ENCODE peak calls at places on chromosomes 3 and 15, in six cellular contexts. One of them, this sample, is unnamed.

GRCh38 chr3:63228677-63229076 is 49.4 kb upstream of the SYNPR start:
- DNase-seq in AG09309: peak
- DNase-seq in left ventricle myocardium superior: no peak
- DNase-seq in NCI-H1092: peak
- DNase-seq in upper lobe of right lung: no peak
- DNase-seq in stimulated activated CD4-positive, alpha-beta T cell treated with anti-CD3 and anti-CD28 coated beads, Interleukin-1b, Interleukin-23, amount 100 ng/mL, for 24 hours: no peak
- DNase-seq in this sample: peak

GRCh38 chr3:141878812-141879211 is 2.4 kb downstream of the ATP1B3 start:
- DNase-seq in AG09309: no peak
- DNase-seq in NCI-H1092: no peak
- DNase-seq in left ventricle myocardium superior: no peak
- DNase-seq in upper lobe of right lung: no peak
- DNase-seq in stimulated activated CD4-positive, alpha-beta T cell treated with anti-CD3 and anti-CD28 coated beads, Interleukin-1b, Interleukin-23, amount 100 ng/mL, for 24 hours: no peak
- DNase-seq in this sample: no peak

GRCh38 chr3:24344784-24345439 is 149.7 kb downstream of the THRB start:
- DNase-seq in stimulated activated CD4-positive, alpha-beta T cell treated with anti-CD3 and anti-CD28 coated beads, Interleukin-1b, Interleukin-23, amount 100 ng/mL, for 24 hours: no peak
- DNase-seq in AG09309: no peak
- DNase-seq in upper lobe of right lung: no peak
- DNase-seq in left ventricle myocardium superior: no peak
- DNase-seq in NCI-H1092: no peak
- DNase-seq in this sample: no peak

GRCh38 chr3:172078244-172078643 is 38.9 kb downstream of the FNDC3B start:
- DNase-seq in NCI-H1092: no peak
- DNase-seq in left ventricle myocardium superior: no peak
- DNase-seq in AG09309: no peak
- DNase-seq in upper lobe of right lung: no peak
- DNase-seq in stimulated activated CD4-positive, alpha-beta T cell treated with anti-CD3 and anti-CD28 coated beads, Interleukin-1b, Interleukin-23, amount 100 ng/mL, for 24 hours: no peak
- DNase-seq in this sample: no peak

GRCh38 chr3:171417813-171418212 is 42.4 kb downstream of the TNIK start:
- DNase-seq in upper lobe of right lung: no peak
- DNase-seq in AG09309: peak
- DNase-seq in left ventricle myocardium superior: no peak
- DNase-seq in NCI-H1092: no peak
- DNase-seq in stimulated activated CD4-positive, alpha-beta T cell treated with anti-CD3 and anti-CD28 coated beads, Interleukin-1b, Interleukin-23, amount 100 ng/mL, for 24 hours: no peak
- DNase-seq in this sample: no peak

GRCh38 chr3:132406587-132406986 is 10.7 kb upstream of the DNAJC13 start:
- DNase-seq in AG09309: no peak
- DNase-seq in upper lobe of right lung: no peak
- DNase-seq in stimulated activated CD4-positive, alpha-beta T cell treated with anti-CD3 and anti-CD28 coated beads, Interleukin-1b, Interleukin-23, amount 100 ng/mL, for 24 hours: no peak
- DNase-seq in NCI-H1092: no peak
- DNase-seq in left ventricle myocardium superior: no peak
- DNase-seq in this sample: no peak

GRCh38 chr3:45623434-45623833 is 28.9 kb downstream of the LIMD1 start:
- DNase-seq in NCI-H1092: no peak
- DNase-seq in upper lobe of right lung: peak
- DNase-seq in left ventricle myocardium superior: no peak
- DNase-seq in stimulated activated CD4-positive, alpha-beta T cell treated with anti-CD3 and anti-CD28 coated beads, Interleukin-1b, Interleukin-23, amount 100 ng/mL, for 24 hours: no peak
- DNase-seq in AG09309: no peak
- DNase-seq in this sample: no peak

GRCh38 chr15:78182821-78183220 is 33.7 kb downstream of the IDH3A start:
- DNase-seq in left ventricle myocardium superior: no peak
- DNase-seq in AG09309: no peak
- DNase-seq in stimulated activated CD4-positive, alpha-beta T cell treated with anti-CD3 and anti-CD28 coated beads, Interleukin-1b, Interleukin-23, amount 100 ng/mL, for 24 hours: no peak
- DNase-seq in NCI-H1092: no peak
- DNase-seq in upper lobe of right lung: no peak
- DNase-seq in this sample: no peak

GRCh38 chr3:5232570-5232969 is 45.1 kb downstream of the EDEM1 start:
- DNase-seq in left ventricle myocardium superior: no peak
- DNase-seq in NCI-H1092: no peak
- DNase-seq in upper lobe of right lung: no peak
- DNase-seq in AG09309: no peak
- DNase-seq in stimulated activated CD4-positive, alpha-beta T cell treated with anti-CD3 and anti-CD28 coated beads, Interleukin-1b, Interleukin-23, amount 100 ng/mL, for 24 hours: no peak
- DNase-seq in this sample: no peak

GRCh38 chr3:171335559-171335958 is 124.6 kb downstream of the TNIK start:
- DNase-seq in upper lobe of right lung: no peak
- DNase-seq in left ventricle myocardium superior: no peak
- DNase-seq in stimulated activated CD4-positive, alpha-beta T cell treated with anti-CD3 and anti-CD28 coated beads, Interleukin-1b, Interleukin-23, amount 100 ng/mL, for 24 hours: no peak
- DNase-seq in AG09309: no peak
- DNase-seq in NCI-H1092: no peak
- DNase-seq in this sample: no peak

GRCh38 chr3:63880653-63881052 is 17.0 kb downstream of the ATXN7 start:
- DNase-seq in left ventricle myocardium superior: no peak
- DNase-seq in upper lobe of right lung: no peak
- DNase-seq in AG09309: no peak
- DNase-seq in NCI-H1092: no peak
- DNase-seq in stimulated activated CD4-positive, alpha-beta T cell treated with anti-CD3 and anti-CD28 coated beads, Interleukin-1b, Interleukin-23, amount 100 ng/mL, for 24 hours: no peak
- DNase-seq in this sample: no peak

GRCh38 chr3:158105710-158106438 is at the start of gene SHOX2:
- DNase-seq in NCI-H1092: no peak
- DNase-seq in left ventricle myocardium superior: peak
- DNase-seq in AG09309: no peak
- DNase-seq in stimulated activated CD4-positive, alpha-beta T cell treated with anti-CD3 and anti-CD28 coated beads, Interleukin-1b, Interleukin-23, amount 100 ng/mL, for 24 hours: no peak
- DNase-seq in upper lobe of right lung: peak
- DNase-seq in this sample: no peak

GRCh38 chr3:129033151-129033550 is 27.4 kb upstream of the GP9 start:
- DNase-seq in NCI-H1092: no peak
- DNase-seq in stimulated activated CD4-positive, alpha-beta T cell treated with anti-CD3 and anti-CD28 coated beads, Interleukin-1b, Interleukin-23, amount 100 ng/mL, for 24 hours: no peak
- DNase-seq in upper lobe of right lung: no peak
- DNase-seq in AG09309: no peak
- DNase-seq in left ventricle myocardium superior: no peak
- DNase-seq in this sample: no peak

GRCh38 chr3:170750478-170750830 is 119.5 kb downstream of the RPL22L1 start:
- DNase-seq in left ventricle myocardium superior: no peak
- DNase-seq in upper lobe of right lung: no peak
- DNase-seq in AG09309: no peak
- DNase-seq in stimulated activated CD4-positive, alpha-beta T cell treated with anti-CD3 and anti-CD28 coated beads, Interleukin-1b, Interleukin-23, amount 100 ng/mL, for 24 hours: no peak
- DNase-seq in NCI-H1092: no peak
- DNase-seq in this sample: no peak

GRCh38 chr3:187935623-187936156 is 190.4 kb upstream of the BCL6 start:
- DNase-seq in left ventricle myocardium superior: no peak
- DNase-seq in upper lobe of right lung: no peak
- DNase-seq in stimulated activated CD4-positive, alpha-beta T cell treated with anti-CD3 and anti-CD28 coated beads, Interleukin-1b, Interleukin-23, amount 100 ng/mL, for 24 hours: no peak
- DNase-seq in AG09309: no peak
- DNase-seq in NCI-H1092: no peak
- DNase-seq in this sample: peak

GRCh38 chr3:15327941-15328340 is 4.4 kb downstream of the SH3BP5 start:
- DNase-seq in AG09309: no peak
- DNase-seq in upper lobe of right lung: no peak
- DNase-seq in NCI-H1092: peak
- DNase-seq in left ventricle myocardium superior: peak
- DNase-seq in stimulated activated CD4-positive, alpha-beta T cell treated with anti-CD3 and anti-CD28 coated beads, Interleukin-1b, Interleukin-23, amount 100 ng/mL, for 24 hours: no peak
- DNase-seq in this sample: peak

GRCh38 chr3:174337227-174337626 is 521.9 kb upstream of the NAALADL2 start:
- DNase-seq in left ventricle myocardium superior: no peak
- DNase-seq in NCI-H1092: no peak
- DNase-seq in upper lobe of right lung: no peak
- DNase-seq in AG09309: no peak
- DNase-seq in stimulated activated CD4-positive, alpha-beta T cell treated with anti-CD3 and anti-CD28 coated beads, Interleukin-1b, Interleukin-23, amount 100 ng/mL, for 24 hours: no peak
- DNase-seq in this sample: no peak

GRCh38 chr15:68734886-68735285 is 85.8 kb downstream of the ANP32A start:
- DNase-seq in NCI-H1092: no peak
- DNase-seq in AG09309: no peak
- DNase-seq in stimulated activated CD4-positive, alpha-beta T cell treated with anti-CD3 and anti-CD28 coated beads, Interleukin-1b, Interleukin-23, amount 100 ng/mL, for 24 hours: no peak
- DNase-seq in upper lobe of right lung: no peak
- DNase-seq in left ventricle myocardium superior: no peak
- DNase-seq in this sample: no peak

GRCh38 chr15:45648521-45649200 is 13.8 kb downstream of the SQOR start:
- DNase-seq in AG09309: no peak
- DNase-seq in stimulated activated CD4-positive, alpha-beta T cell treated with anti-CD3 and anti-CD28 coated beads, Interleukin-1b, Interleukin-23, amount 100 ng/mL, for 24 hours: no peak
- DNase-seq in left ventricle myocardium superior: no peak
- DNase-seq in NCI-H1092: no peak
- DNase-seq in upper lobe of right lung: no peak
- DNase-seq in this sample: no peak

GRCh38 chr15:22895465-22896190 is 57.2 kb downstream of the NIPA2 start:
- DNase-seq in AG09309: no peak
- DNase-seq in upper lobe of right lung: no peak
- DNase-seq in NCI-H1092: no peak
- DNase-seq in left ventricle myocardium superior: no peak
- DNase-seq in stimulated activated CD4-positive, alpha-beta T cell treated with anti-CD3 and anti-CD28 coated beads, Interleukin-1b, Interleukin-23, amount 100 ng/mL, for 24 hours: no peak
- DNase-seq in this sample: peak

GRCh38 chr15:44666208-44667038 is 3.0 kb upstream of the SPG11 start:
- DNase-seq in upper lobe of right lung: no peak
- DNase-seq in AG09309: no peak
- DNase-seq in stimulated activated CD4-positive, alpha-beta T cell treated with anti-CD3 and anti-CD28 coated beads, Interleukin-1b, Interleukin-23, amount 100 ng/mL, for 24 hours: no peak
- DNase-seq in left ventricle myocardium superior: no peak
- DNase-seq in NCI-H1092: no peak
- DNase-seq in this sample: peak

GRCh38 chr3:64187065-64187959 is 38.0 kb downstream of the PRICKLE2 start:
- DNase-seq in upper lobe of right lung: no peak
- DNase-seq in AG09309: peak
- DNase-seq in stimulated activated CD4-positive, alpha-beta T cell treated with anti-CD3 and anti-CD28 coated beads, Interleukin-1b, Interleukin-23, amount 100 ng/mL, for 24 hours: no peak
- DNase-seq in left ventricle myocardium superior: peak
- DNase-seq in NCI-H1092: no peak
- DNase-seq in this sample: no peak

GRCh38 chr3:107432013-107432515 is 54.8 kb downstream of the CCDC54 start:
- DNase-seq in left ventricle myocardium superior: no peak
- DNase-seq in AG09309: no peak
- DNase-seq in stimulated activated CD4-positive, alpha-beta T cell treated with anti-CD3 and anti-CD28 coated beads, Interleukin-1b, Interleukin-23, amount 100 ng/mL, for 24 hours: no peak
- DNase-seq in upper lobe of right lung: peak
- DNase-seq in NCI-H1092: no peak
- DNase-seq in this sample: no peak

This sample was measured in GM12865.